ENCODE peak calls at places on chromosome 21, in six cellular contexts. G is ascending aorta, Y is NB4, E is upper lobe of right lung, W is left lung, X is brain microvascular endothelial cell. A is an unnamed sample.
A peak's percentile ranks its signal among the peaks of the same experiment; 100 is the strongest.

GRCh38 chr21:22346576-22346975 is 1348.4 kb downstream of the NCAM2 start:
- DNase-seq in G (no peak), Y (no peak), E (no peak), W (no peak), X (no peak), A (no peak)

GRCh38 chr21:30072496-30072895 is 94.1 kb downstream of the CLDN17 start:
- DNase-seq in G (no peak), Y (peak; percentile 54), E (no peak), W (no peak), X (peak; percentile 45), A (peak; percentile 7)

GRCh38 chr21:36818051-36818450 is 119.1 kb downstream of the SIM2 start:
- DNase-seq in G (no peak), Y (no peak), E (no peak), W (no peak), X (no peak), A (no peak)

GRCh38 chr21:37071561-37072238 is 1.2 kb downstream of the PIGP start:
- DNase-seq in G (peak; percentile 85), Y (peak; percentile 44), E (peak; percentile 77), W (peak; percentile 64), X (peak; percentile 45), A (peak; percentile 24)

GRCh38 chr21:45980271-45980670 is 1.3 kb upstream of the COL6A1 start:
- DNase-seq in G (peak; percentile 57), Y (no peak), E (no peak), W (no peak), X (no peak), A (no peak)

GRCh38 chr21:31921079-31921478 is 48.3 kb downstream of the HUNK start:
- DNase-seq in G (no peak), Y (no peak), E (no peak), W (no peak), X (no peak), A (no peak)

GRCh38 chr21:28445081-28445830 is 547.4 kb downstream of the LTN1 start:
- DNase-seq in G (no peak), Y (no peak), E (no peak), W (no peak), X (peak; percentile 52), A (no peak)

GRCh38 chr21:46055863-46056281 is 42.0 kb upstream of the COL6A2 start:
- DNase-seq in G (peak; percentile 83), Y (no peak), E (peak; percentile 62), W (no peak), X (no peak), A (no peak)

GRCh38 chr21:17461582-17461981 is 51.3 kb upstream of the CXADR start:
- DNase-seq in G (no peak), Y (no peak), E (no peak), W (no peak), X (no peak), A (no peak)

GRCh38 chr21:29096619-29097018 is 23.2 kb upstream of the CCT8 start:
- DNase-seq in G (no peak), Y (no peak), E (no peak), W (no peak), X (no peak), A (no peak)

GRCh38 chr21:25283720-25284119 is 323.6 kb downstream of the MRPL39 start:
- DNase-seq in G (no peak), Y (peak; percentile 30), E (no peak), W (no peak), X (peak; percentile 5), A (peak; percentile 63)

GRCh38 chr21:25563399-25564116 is 43.7 kb downstream of the MRPL39 start:
- DNase-seq in G (no peak), Y (peak; percentile 82), E (no peak), W (no peak), X (no peak), A (peak; percentile 88)

GRCh38 chr21:41566500-41567014 is 58.6 kb upstream of the TMPRSS2 start:
- DNase-seq in G (no peak), Y (no peak), E (no peak), W (no peak), X (no peak), A (no peak)

GRCh38 chr21:27695246-27695645 is 728.4 kb upstream of the ADAMTS5 start:
- DNase-seq in G (no peak), Y (no peak), E (no peak), W (no peak), X (no peak), A (no peak)

GRCh38 chr21:41361786-41362604 is at the start of gene MX2:
- DNase-seq in G (peak; percentile 84), Y (peak; percentile 87), E (peak; percentile 80), W (peak; percentile 65), X (peak; percentile 40), A (peak; percentile 88)

GRCh38 chr21:46352913-46353312 is 29.0 kb downstream of the PCNT start:
- DNase-seq in G (no peak), Y (no peak), E (no peak), W (no peak), X (no peak), A (no peak)

GRCh38 chr21:37915941-37916794 is at the start of gene KCNJ6:
- DNase-seq in G (no peak), Y (peak; percentile 6), E (peak; percentile 73), W (no peak), X (peak; percentile 25), A (no peak)

GRCh38 chr21:46035809-46036695 is 54.5 kb downstream of the COL6A1 start:
- DNase-seq in G (no peak), Y (no peak), E (peak; percentile 59), W (no peak), X (peak; percentile 40), A (no peak)

GRCh38 chr21:29775462-29775861 is 164.3 kb downstream of the GRIK1 start:
- DNase-seq in G (no peak), Y (no peak), E (no peak), W (no peak), X (no peak), A (no peak)

GRCh38 chr21:46063734-46064680 is 33.9 kb upstream of the COL6A2 start:
- DNase-seq in G (peak; percentile 63), Y (no peak), E (peak; percentile 53), W (peak; percentile 27), X (no peak), A (no peak)

GRCh38 chr21:44910229-44911065 is 10.3 kb downstream of the ITGB2 start:
- DNase-seq in G (no peak), Y (no peak), E (no peak), W (no peak), X (no peak), A (no peak)

GRCh38 chr21:44912158-44912473 is 8.6 kb downstream of the ITGB2 start:
- DNase-seq in G (no peak), Y (no peak), E (no peak), W (no peak), X (no peak), A (no peak)

GRCh38 chr21:44909719-44910118 is 11.0 kb downstream of the ITGB2 start:
- DNase-seq in G (no peak), Y (no peak), E (no peak), W (no peak), X (no peak), A (no peak)

GRCh38 chr21:44911066-44911383 is 9.7 kb downstream of the ITGB2 start:
- DNase-seq in G (no peak), Y (no peak), E (no peak), W (no peak), X (no peak), A (no peak)

GRCh38 chr21:44911384-44912157 is 9.1 kb downstream of the ITGB2 start:
- DNase-seq in G (peak; percentile 82), Y (no peak), E (peak; percentile 88), W (peak; percentile 78), X (no peak), A (no peak)
- TF ChIP-seq CTCF in G (peak; percentile 14), Y (no peak), E (peak; percentile 62), W (peak; percentile 70), X (peak; percentile 25), A (peak; percentile 49)

DNA sequence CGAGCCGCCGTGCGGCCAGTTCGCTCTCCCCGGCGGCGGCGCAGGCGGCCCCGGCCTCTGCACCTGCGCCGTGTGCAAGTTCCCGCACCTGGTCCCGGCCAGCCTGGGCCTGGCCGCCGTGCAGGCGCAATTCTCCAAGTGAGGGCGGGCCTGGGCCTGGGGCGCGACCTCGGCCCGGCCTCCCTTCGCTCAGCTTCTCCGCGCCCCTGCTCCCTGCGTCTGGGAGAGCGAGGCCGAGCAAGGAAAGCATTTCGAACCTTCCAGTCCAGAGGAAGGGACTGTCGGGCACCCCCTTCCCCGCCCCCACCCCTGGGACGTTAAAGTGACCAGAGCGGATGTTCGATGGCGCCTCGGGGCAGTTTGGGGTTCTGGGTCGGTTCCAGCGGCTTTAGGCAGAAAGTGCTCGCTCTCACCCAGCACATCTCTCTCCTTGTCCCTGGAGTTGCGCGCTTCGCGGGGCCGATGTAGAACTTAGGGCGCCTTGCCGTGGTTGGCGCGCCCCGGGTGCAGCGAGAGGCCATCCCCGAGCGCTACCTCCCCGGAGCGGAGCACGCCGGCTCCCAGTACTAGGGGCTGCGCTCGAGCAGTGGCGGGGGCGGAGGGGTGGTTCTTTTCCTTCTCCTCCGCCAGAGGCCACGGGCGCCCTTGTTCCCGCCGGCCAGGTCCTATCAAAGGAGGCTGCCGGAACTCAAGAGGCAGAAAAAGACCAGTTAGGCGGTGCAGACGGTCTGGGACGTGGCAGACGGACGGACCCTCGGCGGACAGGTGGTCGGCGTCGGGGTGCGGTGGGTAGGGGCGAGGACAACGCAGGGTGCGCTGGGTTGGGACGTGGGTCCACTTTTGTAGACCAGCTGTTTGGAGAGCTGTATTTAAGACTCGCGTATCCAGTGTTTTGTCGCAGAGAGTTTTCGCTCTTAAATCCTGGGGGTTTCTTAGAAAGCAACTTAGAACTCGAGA is 1.3 kb downstream of the OLIG1 start:
- DNase-seq in G (no peak), Y (peak; percentile 73), E (no peak), W (no peak), X (no peak), A (no peak)
- H3K4me3 ChIP-seq in G (peak overlapping the region; percentile 50), Y (peak overlapping the region; percentile 94), E (peak overlapping the region; percentile 41), W (peak overlapping the region; percentile 12), X (no peak overlapping the region), A (peak overlapping the region; percentile 2)

DNA sequence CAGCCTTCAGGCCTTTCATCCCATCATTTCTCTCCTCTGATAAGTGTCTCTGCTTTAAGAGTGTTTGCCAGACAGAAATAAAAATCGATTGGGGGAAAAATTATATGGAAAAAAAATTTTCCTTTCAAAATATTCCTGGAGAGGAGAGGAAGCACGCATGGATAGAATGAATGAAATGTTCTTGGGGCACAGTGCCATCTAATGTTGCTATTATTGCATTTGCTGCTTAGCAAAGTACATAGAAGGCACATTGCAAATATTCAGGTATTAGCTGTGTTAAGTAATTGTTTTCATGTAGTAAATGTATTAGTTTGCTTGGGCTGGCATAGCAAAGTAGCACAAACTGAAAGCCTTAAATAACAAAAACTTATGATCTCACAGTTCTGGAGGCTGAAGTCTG is 18.1 kb downstream of the B3GALT5 start:
- DNase-seq in G (no peak), Y (no peak), E (no peak), W (no peak), X (no peak), A (no peak)
- TF ChIP-seq CTCF in G (no peak), Y (no peak), E (no peak), W (no peak), X (no peak), A (no peak)

DNA sequence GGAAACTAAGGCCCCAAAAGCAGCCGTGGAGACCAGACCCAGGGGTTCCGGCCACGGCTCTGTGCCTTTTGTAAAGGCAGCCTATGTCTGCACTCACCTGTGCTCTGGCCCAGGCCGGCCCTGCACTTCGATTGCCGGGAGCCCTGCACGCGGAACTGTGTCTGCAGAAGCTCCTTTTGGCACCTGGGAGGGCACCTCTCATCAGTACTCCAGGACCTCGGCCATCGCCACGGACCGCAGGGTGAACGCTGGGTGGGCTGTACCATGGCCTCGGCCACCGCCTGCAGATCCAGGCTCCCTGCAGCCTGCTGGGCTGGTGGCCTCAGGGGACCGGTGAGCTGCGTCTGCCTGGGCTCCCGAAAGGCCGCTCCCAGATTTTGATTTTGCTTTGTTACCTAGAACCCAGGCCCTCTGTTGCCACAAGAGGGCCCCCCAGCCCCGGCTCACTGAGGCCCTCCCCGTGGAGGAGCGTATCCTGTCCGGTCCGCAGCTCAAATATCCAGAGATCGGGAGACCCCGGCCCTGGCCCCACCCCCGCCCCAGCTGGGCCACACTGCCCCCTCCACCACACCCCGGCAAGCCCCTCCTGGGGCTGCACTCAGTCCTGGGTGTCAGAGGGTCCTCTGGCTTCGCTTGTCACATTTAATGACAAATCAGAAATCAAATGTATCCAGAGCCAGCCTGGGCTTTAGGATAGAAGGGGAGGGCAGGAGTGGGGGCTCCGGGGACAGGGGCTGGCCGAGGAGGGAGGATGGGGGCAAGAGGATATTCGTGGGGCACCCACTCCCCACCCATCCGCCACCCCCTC is 60.2 kb upstream of the PDE9A start:
- DNase-seq in G (no peak), Y (peak; percentile 70), E (peak; percentile 84), W (peak; percentile 60), X (peak; percentile 25), A (peak; percentile 66)
- H3K4me3 ChIP-seq in G (no peak overlapping the region), Y (no peak overlapping the region), E (no peak overlapping the region), W (no peak overlapping the region), X (no peak overlapping the region), A (no peak overlapping the region)

A was measured in GM12865.